ENCODE peak calls at places on chromosome 10, in six cellular contexts. U is stimulated activated CD4-positive, alpha-beta T cell treated with anti-CD3 and anti-CD28 coated beads, Interleukin-1b, Interleukin-23, amount 100 ng/mL, for 1 hour; T is foreskin fibroblast; O is heart right ventricle; X is Karpas-422; B is fibroblast of pulmonary artery. P is an unnamed sample.

GRCh38 chr10:110208614-110209398 is 1.4 kb downstream of the MXI1 start:
- DNase-seq in U (no peak), T (peak; percentile 87), B (peak; percentile 45), O (peak; percentile 39), X (peak; percentile 63), P (no peak)

GRCh38 chr10:77792155-77792554 is 134.4 kb downstream of the DLG5 start:
- DNase-seq in U (no peak), B (no peak), O (no peak), X (no peak), T (no peak), P (no peak)

GRCh38 chr10:102604379-102604960 is 39.8 kb upstream of the TRIM8 start:
- DNase-seq in O (no peak), U (no peak), X (no peak), B (peak; percentile 88), T (peak; percentile 81), P (no peak)

GRCh38 chr10:14173391-14173705 is 157.4 kb downstream of the FRMD4A start:
- DNase-seq in B (peak; percentile 28), T (peak; percentile 67), U (no peak), O (no peak), X (no peak), P (no peak)

GRCh38 chr10:50367732-50368131 is 116.4 kb upstream of the ASAH2 start:
- DNase-seq in B (peak; percentile 72), U (no peak), O (no peak), T (peak; percentile 49), X (no peak), P (no peak)

GRCh38 chr10:126253613-126254002 is 134.7 kb downstream of the ADAM12 start:
- DNase-seq in T (no peak), B (no peak), U (no peak), O (no peak), X (no peak), P (no peak)

GRCh38 chr10:100046088-100046487 is 35.6 kb downstream of the CPN1 start:
- DNase-seq in U (peak; percentile 80), O (peak; percentile 90), X (peak; percentile 90), T (peak; percentile 94), B (peak; percentile 91), P (peak; percentile 94)

GRCh38 chr10:11586170-11586569 is 25.3 kb downstream of the USP6NL start:
- DNase-seq in X (no peak), U (no peak), B (peak; percentile 25), O (no peak), T (peak; percentile 6), P (no peak)

GRCh38 chr10:43879742-43880141 is 231.1 kb upstream of the ZNF32 start:
- DNase-seq in U (no peak), T (no peak), X (no peak), B (no peak), O (no peak), P (no peak)

GRCh38 chr10:132526676-132527075 is 10.9 kb upstream of the INPP5A start:
- DNase-seq in X (no peak), U (no peak), O (no peak), T (peak; percentile 79), B (peak; percentile 49), P (no peak)

GRCh38 chr10:34006471-34006870 is 672.0 kb upstream of the NRP1 start:
- DNase-seq in X (no peak), B (no peak), O (no peak), T (peak; percentile 24), U (no peak), P (no peak)

GRCh38 chr10:21183025-21183424 is 285.9 kb upstream of the NEBL start:
- DNase-seq in U (no peak), O (no peak), B (no peak), X (no peak), T (peak; percentile 9), P (no peak)

GRCh38 chr10:335151-335800 is 200.0 kb downstream of the ZMYND11 start:
- DNase-seq in T (no peak), O (no peak), B (no peak), U (no peak), X (no peak), P (peak; percentile 65)

P was measured in osteocyte.